ENCODE peak calls at places on chromosomes 2 and 18, in four cellular contexts. H is IMR-90, N is endothelial cell of umbilical vein, L is K562. P is an unnamed sample. For H3K4me1 and H3K9me1, the result is how much of the 10 kb centered on the place peaks cover.

GRCh38 chr2:236614566-236614965 is 44.9 kb downstream of the ACKR3 start:
- DNase-seq in N (no peak), L (no peak), H (no peak), P (no peak)

GRCh38 chr2:44934521-44934961 is 7.0 kb upstream of the SIX3 start:
- DNase-seq in H (no peak), L (no peak), N (no peak), P (no peak)

GRCh38 chr2:161208527-161209139 is 48.4 kb downstream of the TANK start:
- DNase-seq in N (peak), L (peak), H (peak), P (peak)

GRCh38 chr2:25018681-25019080 is 23.2 kb upstream of the EFR3B start:
- DNase-seq in H (no peak), L (no peak), N (no peak), P (no peak)

GRCh38 chr2:102033028-102033749 is 41.4 kb downstream of the IL1R2 start:
- DNase-seq in H (peak), N (peak), L (peak), P (no peak)

GRCh38 chr2:128752691-128753263 is 434.1 kb upstream of the HS6ST1 start:
- DNase-seq in N (no peak), H (no peak), L (no peak), P (no peak)

GRCh38 chr18:54787098-54787497 is 41.2 kb upstream of the RAB27B start:
- DNase-seq in H (no peak), L (no peak), N (no peak), P (no peak)

GRCh38 chr2:109468893-109469292 is 144.9 kb downstream of the SEPTIN10 start:
- DNase-seq in H (no peak), L (no peak), N (no peak), P (no peak)

GRCh38 chr2:27830616-27831120 is 59.1 kb downstream of the MRPL33 start:
- DNase-seq in H (no peak), N (peak), L (no peak), P (no peak)

GRCh38 chr2:98654702-98655488 is 46.5 kb downstream of the UNC50 start:
- DNase-seq in H (no peak), L (no peak), N (peak), P (no peak)

GRCh38 chr2:69097908-69098655 is 85.1 kb downstream of the ANTXR1 start:
- DNase-seq in H (peak), L (peak), N (no peak), P (no peak)

GRCh38 chr2:134593500-134593899 is 125.3 kb downstream of the TMEM163 start:
- DNase-seq in H (no peak), N (no peak), L (no peak), P (no peak)

GRCh38 chr2:52141076-52141475 is 1109.1 kb upstream of the NRXN1 start:
- DNase-seq in N (no peak), H (peak), L (no peak), P (no peak)

GRCh38 chr2:113700186-113700841 is 56.1 kb downstream of the SLC35F5 start:
- DNase-seq in H (peak), L (peak), N (no peak), P (no peak)

GRCh38 chr2:218033590-218034496 is 31.0 kb upstream of the TNS1 start:
- DNase-seq in N (no peak), H (no peak), L (no peak), P (no peak)

GRCh38 chr2:165594935-165595255 is 125.4 kb downstream of the CSRNP3 start:
- DNase-seq in N (no peak), L (no peak), H (no peak), P (no peak)

GRCh38 chr18:80245781-80246655 is 1.3 kb downstream of the PARD6G start:
- DNase-seq in L (no peak), H (no peak), N (no peak), P (no peak)

GRCh38 chr18:48227206-48227605 is 182.0 kb downstream of the ZBTB7C start:
- DNase-seq in H (no peak), L (no peak), N (no peak), P (no peak)

GRCh38 chr2:237720962-237721361 is 77.6 kb upstream of the RBM44 start:
- DNase-seq in N (no peak), H (peak), L (no peak), P (no peak)

GRCh38 chr2:211354481-211354880 is 798.1 kb downstream of the CPS1 start:
- DNase-seq in L (no peak), N (no peak), H (no peak), P (no peak)

GRCh38 chr2:203462308-203462707 is 72.8 kb downstream of the RAPH1 start:
- DNase-seq in H (no peak), N (no peak), L (no peak), P (no peak)

GRCh38 chr2:190526105-190526708 is 8.3 kb downstream of the NEMP2 start:
- DNase-seq in N (no peak), H (no peak), L (no peak), P (no peak)

GRCh38 chr2:61775956-61776570 is 77.8 kb downstream of the FAM161A start:
- DNase-seq in H (no peak), N (no peak), L (no peak), P (no peak)

GRCh38 chr2:121017411-121017810 is 267.6 kb downstream of the TFCP2L1 start:
- DNase-seq in N (no peak), H (no peak), L (no peak), P (no peak)

GRCh38 chr18:58045265-58046086 is 1.4 kb downstream of the NEDD4L start:
- DNase-seq in N (peak), L (peak), H (peak), P (peak)

GRCh38 chr2:109701362-109701761 is 87.2 kb downstream of the SOWAHC start:
- DNase-seq in N (no peak), L (no peak), H (no peak), P (no peak)

GRCh38 chr2:146806295-146807005 is 1038.4 kb upstream of the ACVR2A start:
- DNase-seq in H (peak), L (no peak), N (no peak), P (no peak)

GRCh38 chr2:216055661-216056060 is 25.9 kb downstream of the PECR start:
- DNase-seq in H (no peak), N (no peak), L (no peak), P (no peak)

GRCh38 chr2:162106146-162106551 is 32.1 kb upstream of the DPP4 start:
- DNase-seq in L (no peak), H (peak), N (no peak), P (no peak)

GRCh38 chr2:128405981-128406601 is 87.4 kb upstream of the HS6ST1 start:
- DNase-seq in H (no peak), L (no peak), N (no peak), P (no peak)

GRCh38 chr2:13050764-13051163 is 334.0 kb downstream of the TRIB2 start:
- DNase-seq in N (no peak), H (peak), L (no peak), P (no peak)

DNA sequence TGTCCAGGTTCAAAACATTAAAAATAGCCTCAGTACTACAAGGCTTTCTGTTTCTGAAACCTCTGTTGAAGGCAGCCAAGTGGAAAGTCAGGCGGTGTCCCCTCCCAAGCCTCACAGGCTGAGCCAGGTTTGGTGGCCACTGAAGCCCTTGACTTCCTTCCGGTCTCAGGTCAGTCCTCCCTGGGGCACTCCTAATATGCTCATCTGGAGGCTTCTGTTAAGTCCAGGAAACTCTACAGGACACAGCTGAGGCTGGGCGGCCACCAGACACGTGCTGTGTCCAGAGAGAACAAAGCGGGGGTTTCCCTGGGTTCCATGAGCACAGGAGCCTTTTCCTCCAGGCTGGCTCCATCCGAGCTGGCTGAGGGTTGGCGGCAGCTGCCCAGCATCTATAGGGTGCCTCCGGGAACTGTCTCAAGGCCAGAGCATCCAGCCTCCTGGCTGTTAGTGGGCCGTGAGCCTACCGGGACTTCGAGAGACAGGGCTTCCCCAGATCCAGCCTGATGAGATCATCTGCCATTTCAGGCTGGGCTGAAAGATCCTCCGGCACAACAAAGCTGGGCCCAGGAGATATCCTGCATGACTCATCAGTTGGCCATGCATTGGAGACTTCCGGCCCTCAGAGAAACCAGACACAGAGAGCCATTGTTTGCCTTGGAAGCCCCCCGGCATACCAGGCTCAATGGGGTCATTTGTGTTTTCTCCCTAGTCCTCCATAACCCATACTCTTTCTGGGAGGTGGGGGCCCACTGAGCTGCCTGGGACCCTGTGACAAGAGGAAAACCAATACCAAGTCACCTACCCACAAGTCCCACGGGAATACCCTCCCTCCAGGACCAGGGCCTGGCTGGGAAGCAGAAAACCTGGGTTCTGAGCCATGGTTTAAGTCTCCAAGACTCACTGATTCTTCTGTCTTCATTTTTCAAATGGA is 71.7 kb downstream of the HS1BP3 start:
- DNase-seq in L (peak), N (peak), H (peak), P (peak)
- H3K4me1 ChIP-seq in L (under half), N (half or more), H (under half), P (under half)

GRCh38 chr2:181170256-181170655 is 189.9 kb downstream of the UBE2E3 start:
- DNase-seq in H (no peak), N (no peak), L (no peak), P (no peak)
- H2AFZ ChIP-seq in H (no peak), N (no peak), L (no peak), P (no peak)

DNA sequence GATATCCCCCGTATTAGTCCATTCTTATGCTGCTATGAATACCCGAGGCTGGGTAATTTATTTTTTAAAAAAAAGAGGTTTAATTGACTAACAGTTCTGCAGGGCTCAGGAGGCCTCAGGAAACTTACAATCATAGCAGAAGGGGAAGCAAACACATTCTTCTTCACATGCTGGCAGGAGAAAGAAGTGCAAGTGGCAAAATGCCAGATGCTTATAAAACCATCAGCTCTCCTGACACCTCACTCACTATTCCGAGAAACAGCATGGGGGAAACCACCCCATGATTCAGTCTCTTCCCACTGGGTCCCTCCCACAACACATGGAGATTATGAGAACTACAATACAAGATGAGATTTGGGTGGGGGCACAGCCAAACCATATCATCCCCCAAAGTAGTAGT is 2148.5 kb upstream of the PIK3C3 start:
- DNase-seq in H (no peak), L (no peak), N (no peak), P (no peak)
- H3K9me1 ChIP-seq in H (under half), L (under half), N (under half), P (under half)

DNA sequence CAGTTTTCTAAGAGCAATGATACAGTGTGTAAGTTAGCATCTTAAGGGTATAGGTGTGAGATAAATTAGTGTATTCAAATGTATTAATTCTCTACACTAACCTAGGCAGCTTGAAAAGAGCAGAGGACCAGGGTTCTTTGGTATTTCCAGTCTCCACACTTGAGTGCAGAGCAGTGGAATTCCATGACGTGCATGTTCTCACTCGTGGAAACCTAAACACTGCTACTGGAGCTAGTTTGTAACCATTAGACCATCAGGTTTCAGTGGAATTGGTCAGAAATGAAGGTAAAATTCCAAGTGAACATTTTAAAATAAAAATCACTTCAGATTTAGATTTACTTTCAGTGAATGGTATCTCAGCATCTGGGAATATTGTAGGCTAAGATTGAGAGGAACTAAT is 9.0 kb downstream of the SPTBN1 start:
- DNase-seq in H (no peak), N (no peak), L (no peak), P (no peak)
- H3K4me1 ChIP-seq in H (under half), N (under half), L (under half), P (under half)